ENCODE peak calls at places on chromosomes 4 and X, in eight cellular contexts. One of them, this sample, is unnamed.

GRCh38 chr4:15451181-15451865 is 18.4 kb upstream of the CC2D2A start:
- DNase-seq in fibroblast of lung: peak
- DNase-seq in dorsolateral prefrontal cortex: no peak
- DNase-seq in NCI-H1092 treated with DMSO at 0.1 percent for 48 hours: no peak
- DNase-seq in sciatic nerve: no peak
- DNase-seq in Kasumi-1: peak
- DNase-seq in GM19239: no peak
- DNase-seq in NCI-H748 treated with DMSO at 0.1 percent for 48 hours: no peak
- DNase-seq in this sample: no peak

GRCh38 chrX:25158635-25159034 is 142.9 kb upstream of the ARX start:
- DNase-seq in Kasumi-1: no peak
- DNase-seq in NCI-H748 treated with DMSO at 0.1 percent for 48 hours: no peak
- DNase-seq in sciatic nerve: no peak
- DNase-seq in dorsolateral prefrontal cortex: no peak
- DNase-seq in fibroblast of lung: peak
- DNase-seq in NCI-H1092 treated with DMSO at 0.1 percent for 48 hours: no peak
- DNase-seq in GM19239: no peak
- DNase-seq in this sample: no peak

GRCh38 chr4:151199496-151200190 is 77.3 kb upstream of the PRSS48 start:
- DNase-seq in Kasumi-1: no peak
- DNase-seq in dorsolateral prefrontal cortex: peak
- DNase-seq in NCI-H1092 treated with DMSO at 0.1 percent for 48 hours: no peak
- DNase-seq in GM19239: no peak
- DNase-seq in NCI-H748 treated with DMSO at 0.1 percent for 48 hours: no peak
- DNase-seq in sciatic nerve: no peak
- DNase-seq in fibroblast of lung: no peak
- DNase-seq in this sample: no peak

GRCh38 chrX:11470231-11470630 is 177.0 kb downstream of the AMELX start:
- DNase-seq in NCI-H1092 treated with DMSO at 0.1 percent for 48 hours: no peak
- DNase-seq in Kasumi-1: no peak
- DNase-seq in NCI-H748 treated with DMSO at 0.1 percent for 48 hours: no peak
- DNase-seq in dorsolateral prefrontal cortex: no peak
- DNase-seq in GM19239: no peak
- DNase-seq in fibroblast of lung: peak
- DNase-seq in sciatic nerve: no peak
- DNase-seq in this sample: no peak

GRCh38 chr4:42371306-42372063 is 25.8 kb upstream of the SHISA3 start:
- DNase-seq in NCI-H1092 treated with DMSO at 0.1 percent for 48 hours: peak
- DNase-seq in dorsolateral prefrontal cortex: no peak
- DNase-seq in fibroblast of lung: peak
- DNase-seq in GM19239: peak
- DNase-seq in sciatic nerve: no peak
- DNase-seq in NCI-H748 treated with DMSO at 0.1 percent for 48 hours: no peak
- DNase-seq in Kasumi-1: peak
- DNase-seq in this sample: peak

GRCh38 chr4:83272900-83273299 is 11.7 kb downstream of the COQ2 start:
- DNase-seq in fibroblast of lung: no peak
- DNase-seq in sciatic nerve: no peak
- DNase-seq in NCI-H748 treated with DMSO at 0.1 percent for 48 hours: no peak
- DNase-seq in NCI-H1092 treated with DMSO at 0.1 percent for 48 hours: no peak
- DNase-seq in Kasumi-1: peak
- DNase-seq in GM19239: peak
- DNase-seq in dorsolateral prefrontal cortex: no peak
- DNase-seq in this sample: no peak

GRCh38 chr4:85474818-85475630 is at the start of gene ARHGAP24:
- DNase-seq in dorsolateral prefrontal cortex: peak
- DNase-seq in GM19239: peak
- DNase-seq in fibroblast of lung: peak
- DNase-seq in NCI-H748 treated with DMSO at 0.1 percent for 48 hours: peak
- DNase-seq in sciatic nerve: peak
- DNase-seq in Kasumi-1: peak
- DNase-seq in NCI-H1092 treated with DMSO at 0.1 percent for 48 hours: peak
- DNase-seq in this sample: peak

GRCh38 chr4:8699479-8700145 is 107.0 kb downstream of the CPZ start:
- DNase-seq in NCI-H748 treated with DMSO at 0.1 percent for 48 hours: no peak
- DNase-seq in dorsolateral prefrontal cortex: no peak
- DNase-seq in GM19239: no peak
- DNase-seq in NCI-H1092 treated with DMSO at 0.1 percent for 48 hours: no peak
- DNase-seq in Kasumi-1: no peak
- DNase-seq in sciatic nerve: no peak
- DNase-seq in fibroblast of lung: no peak
- DNase-seq in this sample: no peak

GRCh38 chrX:74291964-74292891 is 11.8 kb upstream of the ZCCHC13 start:
- DNase-seq in sciatic nerve: peak
- DNase-seq in dorsolateral prefrontal cortex: peak
- DNase-seq in GM19239: peak
- DNase-seq in Kasumi-1: peak
- DNase-seq in fibroblast of lung: peak
- DNase-seq in NCI-H748 treated with DMSO at 0.1 percent for 48 hours: peak
- DNase-seq in NCI-H1092 treated with DMSO at 0.1 percent for 48 hours: peak
- DNase-seq in this sample: peak

GRCh38 chr4:31467781-31468180 is 747.6 kb downstream of the PCDH7 start:
- DNase-seq in dorsolateral prefrontal cortex: no peak
- DNase-seq in Kasumi-1: no peak
- DNase-seq in NCI-H1092 treated with DMSO at 0.1 percent for 48 hours: no peak
- DNase-seq in fibroblast of lung: peak
- DNase-seq in GM19239: no peak
- DNase-seq in sciatic nerve: no peak
- DNase-seq in NCI-H748 treated with DMSO at 0.1 percent for 48 hours: no peak
- DNase-seq in this sample: no peak

GRCh38 chrX:37755073-37755472 is 24.8 kb upstream of the CYBB start:
- DNase-seq in GM19239: no peak
- DNase-seq in fibroblast of lung: no peak
- DNase-seq in NCI-H748 treated with DMSO at 0.1 percent for 48 hours: no peak
- DNase-seq in dorsolateral prefrontal cortex: no peak
- DNase-seq in Kasumi-1: peak
- DNase-seq in NCI-H1092 treated with DMSO at 0.1 percent for 48 hours: no peak
- DNase-seq in sciatic nerve: no peak
- DNase-seq in this sample: peak

GRCh38 chr4:21469438-21470032 is 479.0 kb downstream of the KCNIP4 start:
- DNase-seq in fibroblast of lung: peak
- DNase-seq in GM19239: no peak
- DNase-seq in NCI-H748 treated with DMSO at 0.1 percent for 48 hours: no peak
- DNase-seq in Kasumi-1: peak
- DNase-seq in dorsolateral prefrontal cortex: no peak
- DNase-seq in sciatic nerve: no peak
- DNase-seq in NCI-H1092 treated with DMSO at 0.1 percent for 48 hours: peak
- DNase-seq in this sample: peak